ENCODE peak calls at places on chromosomes 5 and 9, in ten cellular contexts. L is A549, Y is sigmoid colon, O is esophagus muscularis mucosa, R is transverse colon, S is ovary, K is tibial nerve, C is HepG2, A is suprapubic skin, P is upper lobe of left lung. F is an unnamed sample.

GRCh38 chr5:119347996-119348395 is 7.8 kb upstream of the TNFAIP8 start:
- DNase-seq in C (no peak), P (no peak), S (no peak), R (no peak), L (no peak), Y (no peak), O (no peak), K (no peak), A (no peak), F (no peak)

GRCh38 chr5:157279605-157280239 is 13.8 kb downstream of the CYFIP2 start:
- DNase-seq in Y (no peak), O (no peak), S (no peak), R (no peak), C (no peak), A (no peak), L (no peak), P (no peak), K (no peak), F (no peak)

GRCh38 chr9:129811967-129812363 is 9.0 kb downstream of the TOR1B start:
- DNase-seq in K (no peak), A (no peak), P (no peak), R (no peak), S (no peak), Y (no peak), C (no peak), L (no peak), O (no peak), F (no peak)

GRCh38 chr5:39040875-39041274 is 33.3 kb downstream of the RICTOR start:
- DNase-seq in A (no peak), R (peak), P (no peak), K (no peak), Y (no peak), O (no peak), L (no peak), S (peak), C (no peak), F (peak)

GRCh38 chr5:170720984-170721383 is 62.5 kb upstream of the GABRP start:
- DNase-seq in O (peak), L (no peak), P (peak), K (no peak), Y (no peak), C (no peak), A (no peak), R (no peak), S (no peak), F (no peak)

GRCh38 chr9:104747565-104748358 is at the start of gene NIPSNAP3A:
- DNase-seq in A (peak), P (peak), R (peak), L (peak), K (peak), Y (peak), O (peak), C (peak), S (peak), F (peak)

GRCh38 chr9:5557606-5558587 is 47.6 kb downstream of the PDCD1LG2 start:
- DNase-seq in C (no peak), K (no peak), L (no peak), P (no peak), O (no peak), S (peak), Y (no peak), A (no peak), R (peak), F (no peak)

GRCh38 chr9:118362123-118362522 is 657.9 kb downstream of the TLR4 start:
- DNase-seq in A (no peak), R (no peak), O (no peak), K (no peak), Y (no peak), L (no peak), C (no peak), S (no peak), P (no peak), F (no peak)

GRCh38 chr5:103620851-103621547 is 58.4 kb upstream of the NUDT12 start:
- DNase-seq in O (no peak), A (no peak), P (no peak), R (no peak), L (no peak), S (no peak), K (no peak), C (no peak), Y (no peak), F (no peak)

GRCh38 chr5:39760385-39761198 is 335.8 kb upstream of the DAB2 start:
- DNase-seq in A (no peak), Y (no peak), L (peak), P (no peak), S (no peak), C (no peak), R (no peak), O (no peak), K (no peak), F (no peak)

GRCh38 chr5:152170350-152170749 is 234.7 kb downstream of the NMUR2 start:
- DNase-seq in O (no peak), A (no peak), C (no peak), S (no peak), R (no peak), Y (no peak), K (no peak), L (peak), P (no peak), F (peak)
- TF ChIP-seq EP300 in O (no peak), A (no peak), C (no peak), S (no peak), R (no peak), Y (no peak), K (no peak), L (no peak), P (no peak), F (no peak)

GRCh38 chr5:43514816-43515677 is at the start of gene C5orf34:
- DNase-seq in R (peak), L (peak), O (peak), P (peak), S (peak), K (peak), Y (peak), C (peak), A (peak), F (peak)

GRCh38 chr5:43515678-43516048 is 715 bp upstream of the C5orf34 start:
- DNase-seq in P (no peak), O (no peak), L (no peak), K (no peak), C (no peak), A (no peak), S (no peak), Y (no peak), R (no peak), F (no peak)

DNA sequence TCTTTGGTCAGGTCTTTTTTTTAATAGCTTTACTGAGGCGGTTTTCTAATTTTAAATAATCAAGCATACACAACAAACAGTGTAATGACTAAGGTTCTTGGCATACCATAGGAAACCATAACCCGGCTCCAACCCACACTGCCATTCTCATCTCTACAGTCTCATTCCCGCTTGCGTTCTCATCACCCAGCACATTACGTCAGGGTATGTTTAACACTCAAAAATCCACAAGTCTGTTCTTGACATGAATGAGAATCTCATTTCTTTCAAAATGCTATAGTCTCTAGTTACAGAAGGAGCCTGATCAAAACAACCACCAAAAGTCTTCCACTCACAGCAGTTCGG is 505 bp downstream of the C5orf34 start:
- DNase-seq in A (no peak), R (no peak), P (no peak), S (no peak), Y (no peak), C (peak), K (no peak), L (no peak), O (no peak), F (no peak)
- TF ChIP-seq EP300 in A (no peak), R (no peak), P (no peak), S (no peak), Y (no peak), C (no peak), K (no peak), L (no peak), O (no peak), F (no peak)

GRCh38 chr9:114691046-114691955 is 9.3 kb upstream of the TEX48 start:
- DNase-seq in R (no peak), A (no peak), Y (no peak), S (no peak), C (no peak), L (peak), P (no peak), O (no peak), K (no peak), F (no peak)

GRCh38 chr9:114694146-114694545 is 12.2 kb upstream of the TEX48 start:
- DNase-seq in L (no peak), K (no peak), R (no peak), S (no peak), Y (no peak), O (no peak), A (no peak), P (no peak), C (no peak), F (no peak)

GRCh38 chr9:114691956-114692295 is 9.9 kb upstream of the TEX48 start:
- DNase-seq in O (no peak), R (no peak), S (no peak), Y (no peak), C (no peak), A (no peak), P (no peak), L (no peak), K (no peak), F (no peak)

GRCh38 chr9:114694719-114695269 is 12.8 kb upstream of the TEX48 start:
- DNase-seq in K (no peak), O (no peak), C (no peak), L (no peak), A (no peak), S (no peak), Y (no peak), P (no peak), R (no peak), F (no peak)

DNA sequence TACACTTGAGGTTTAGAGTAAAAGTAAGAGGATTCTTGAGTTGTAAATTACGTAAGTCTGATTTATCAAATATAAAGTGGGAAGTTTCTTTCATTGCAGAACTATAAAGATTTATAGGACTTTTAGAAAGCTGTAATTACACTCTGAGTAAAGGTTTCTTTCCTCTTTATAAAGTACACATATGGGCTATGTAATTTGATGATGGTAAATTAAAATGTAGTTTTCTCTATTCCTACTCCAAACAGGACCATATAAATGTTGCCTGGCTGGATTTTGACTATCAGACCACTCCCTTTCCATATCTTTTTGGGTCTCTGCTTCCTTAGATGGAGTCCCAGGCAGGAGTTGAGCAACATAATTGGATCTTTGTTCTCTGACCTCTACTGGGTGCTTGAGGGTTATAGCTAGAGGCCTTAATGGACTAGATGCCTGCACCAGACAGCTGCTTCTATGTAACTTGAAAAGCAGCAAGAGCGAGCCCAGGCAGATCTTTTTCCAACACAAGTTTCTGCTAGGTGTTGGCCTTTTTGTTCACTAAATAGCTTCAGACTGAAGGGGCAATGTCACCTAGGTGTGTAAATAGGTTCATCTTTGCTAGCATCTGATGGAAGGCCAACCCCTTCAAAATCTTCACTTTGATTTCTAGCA is 11.4 kb upstream of the TEX48 start:
- DNase-seq in A (no peak), S (no peak), Y (no peak), L (no peak), R (no peak), K (no peak), C (no peak), P (no peak), O (no peak), F (no peak)
- TF ChIP-seq EP300 in A (no peak), S (no peak), Y (no peak), L (no peak), R (no peak), K (no peak), C (no peak), P (no peak), O (no peak), F (no peak)

GRCh38 chr9:119639287-119639955 is 270.2 kb upstream of the BRINP1 start:
- DNase-seq in Y (no peak), L (peak), K (no peak), A (no peak), P (no peak), R (no peak), S (no peak), C (no peak), O (no peak), F (no peak)
- TF ChIP-seq EP300 in Y (no peak), L (no peak), K (no peak), A (no peak), P (no peak), R (no peak), S (no peak), C (no peak), O (no peak), F (no peak)

GRCh38 chr5:96324708-96325107 is 108.3 kb downstream of the PCSK1 start:
- DNase-seq in S (no peak), L (peak), A (no peak), K (no peak), Y (no peak), C (peak), P (no peak), O (no peak), R (no peak), F (no peak)
- TF ChIP-seq EP300 in S (no peak), L (no peak), A (no peak), K (no peak), Y (no peak), C (no peak), P (no peak), O (no peak), R (no peak), F (no peak)

DNA sequence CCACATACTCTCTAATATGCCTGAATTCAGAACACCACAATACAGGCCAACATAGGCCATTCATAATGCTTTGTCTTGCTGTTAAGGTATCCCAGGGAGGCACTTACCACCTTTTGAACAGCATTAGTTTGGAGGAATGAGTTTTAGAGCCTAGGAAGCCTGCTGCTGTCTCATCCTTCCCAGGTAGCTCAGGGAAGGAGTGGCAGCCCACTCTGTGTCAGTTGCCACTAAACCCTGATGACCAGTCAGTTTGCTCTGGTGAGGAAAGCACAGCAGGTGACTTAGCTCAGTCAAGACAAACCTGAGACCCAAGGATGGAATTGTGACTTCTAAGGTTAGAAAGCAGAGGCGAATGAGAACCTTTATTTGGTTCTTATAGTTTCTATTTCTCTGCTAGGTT is 337.4 kb upstream of the ATP10B start:
- DNase-seq in C (no peak), P (no peak), S (no peak), R (no peak), L (no peak), K (no peak), A (no peak), O (no peak), Y (no peak), F (no peak)
- TF ChIP-seq EP300 in C (no peak), P (no peak), S (no peak), R (no peak), L (no peak), K (no peak), A (no peak), O (no peak), Y (no peak), F (no peak)

GRCh38 chr9:133978226-133979123 is 13.6 kb downstream of the VAV2 start:
- DNase-seq in L (no peak), C (peak), P (no peak), Y (peak), O (no peak), S (no peak), K (no peak), R (no peak), A (no peak), F (no peak)
- TF ChIP-seq EP300 in L (no peak), C (peak), P (no peak), Y (no peak), O (no peak), S (no peak), K (no peak), R (no peak), A (no peak), F (no peak)

GRCh38 chr9:101092922-101093321 is 64.4 kb downstream of the PLPPR1 start:
- DNase-seq in K (no peak), O (no peak), Y (no peak), R (no peak), C (no peak), S (no peak), P (no peak), L (no peak), A (no peak), F (no peak)
- TF ChIP-seq EP300 in K (no peak), O (no peak), Y (no peak), R (no peak), C (no peak), S (no peak), P (no peak), L (no peak), A (no peak), F (no peak)

GRCh38 chr9:124009835-124010226 is 1.7 kb upstream of the LHX2 start:
- DNase-seq in R (no peak), C (no peak), O (no peak), L (no peak), A (no peak), K (no peak), P (no peak), S (no peak), Y (no peak), F (no peak)

GRCh38 chr9:124008855-124009834 is 2.4 kb upstream of the LHX2 start:
- DNase-seq in C (no peak), S (no peak), L (no peak), R (no peak), K (no peak), A (no peak), Y (no peak), P (peak), O (no peak), F (no peak)

GRCh38 chr9:124010303-124010664 is 1.3 kb upstream of the LHX2 start:
- DNase-seq in R (no peak), L (no peak), A (no peak), Y (no peak), C (no peak), K (no peak), O (no peak), P (no peak), S (no peak), F (no peak)

GRCh38 chr9:124011460-124012301 is at the start of gene LHX2:
- DNase-seq in R (peak), S (no peak), C (no peak), K (no peak), P (peak), O (no peak), L (peak), A (no peak), Y (no peak), F (peak)

DNA sequence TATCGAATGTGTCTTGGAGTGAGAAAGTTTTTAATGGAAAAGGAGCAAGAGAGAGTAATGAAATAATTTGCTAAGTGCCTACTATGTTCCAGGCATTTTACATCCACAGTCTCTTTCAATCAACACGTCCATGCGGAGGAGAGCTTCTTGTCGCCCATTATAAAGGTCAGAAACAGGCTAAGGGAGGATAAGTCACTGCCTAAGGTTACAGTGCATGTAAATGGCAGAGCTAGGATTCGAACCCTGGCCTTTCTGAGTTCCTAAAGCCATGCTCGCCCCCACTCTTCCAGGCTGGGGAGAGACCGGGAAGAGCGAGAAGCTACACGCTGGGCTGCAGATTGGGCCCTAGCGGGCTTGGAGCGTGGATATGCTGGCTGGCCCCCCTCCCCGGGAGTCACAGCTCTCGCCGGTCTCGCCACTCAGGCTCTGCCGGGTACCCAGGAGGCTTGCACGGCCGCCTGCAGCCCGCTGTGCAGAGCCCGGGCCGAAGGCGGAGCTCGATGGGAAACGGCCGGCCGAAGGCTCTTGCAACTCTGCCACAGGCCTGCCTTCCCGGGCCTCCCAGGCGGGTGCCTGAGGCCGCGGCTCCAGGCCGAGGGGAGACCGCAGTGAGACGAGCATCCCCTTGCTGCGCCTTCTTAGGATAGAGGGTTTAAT is 775 bp upstream of the LHX2 start:
- DNase-seq in R (no peak), P (peak), L (peak), O (no peak), C (no peak), A (no peak), S (no peak), Y (no peak), K (no peak), F (no peak)
- TF ChIP-seq EP300 in R (no peak), P (no peak), L (no peak), O (no peak), C (no peak), A (no peak), S (no peak), Y (no peak), K (no peak), F (no peak)